ENCODE peak calls at places on chromosomes 16 and 17, in four cellular contexts. T, F, P and R are unnamed samples.

GRCh38 chr16:12225816-12226480 is 249.4 kb downstream of the SNX29 start:
- DNase-seq in P (no peak), F (peak; percentile 53), T (no peak), R (no peak)

GRCh38 chr16:10644092-10644491 is 50.6 kb downstream of the TEKT5 start:
- DNase-seq in T (no peak), F (no peak), P (no peak), R (no peak)

GRCh38 chr16:82192665-82193064 is 22.6 kb upstream of the MPHOSPH6 start:
- DNase-seq in T (no peak), F (peak; percentile 88), P (no peak), R (no peak)

GRCh38 chr16:57773019-57773418 is 29.3 kb downstream of the KIFC3 start:
- DNase-seq in F (no peak), P (no peak), T (no peak), R (no peak)

GRCh38 chr17:44279586-44280344 is 11.8 kb upstream of the SLC4A1 start:
- DNase-seq in P (peak; percentile 51), T (peak; percentile 80), F (peak; percentile 91), R (peak; percentile 66)

GRCh38 chr17:17749025-17749772 is 67.9 kb downstream of the RAI1 start:
- DNase-seq in P (no peak), T (no peak), F (no peak), R (no peak)

GRCh38 chr16:78437352-78437968 is 338.0 kb downstream of the WWOX start:
- DNase-seq in F (peak; percentile 1), P (peak; percentile 27), T (peak; percentile 80), R (no peak)

GRCh38 chr16:72961863-72962262 is 86.1 kb downstream of the ZFHX3 start:
- DNase-seq in T (no peak), F (no peak), P (no peak), R (no peak)

GRCh38 chr17:59160203-59161025 is 4.9 kb downstream of the PRR11 start:
- DNase-seq in F (no peak), P (no peak), T (no peak), R (no peak)

GRCh38 chr16:11128211-11129123 is 127.5 kb downstream of the SOCS1 start:
- DNase-seq in T (peak; percentile 72), P (no peak), F (peak; percentile 79), R (no peak)

GRCh38 chr16:81609323-81609892 is 164.8 kb downstream of the CMIP start:
- DNase-seq in F (no peak), P (no peak), T (no peak), R (no peak)

GRCh38 chr16:84635702-84636101 is 12.6 kb upstream of the KLHL36 start:
- DNase-seq in T (no peak), P (no peak), F (no peak), R (no peak)

GRCh38 chr16:25689137-25689836 is 2.5 kb upstream of the HS3ST4 start:
- DNase-seq in P (no peak), F (no peak), T (no peak), R (no peak)

GRCh38 chr16:73232555-73233422 is 184.9 kb upstream of the ZFHX3 start:
- DNase-seq in P (peak; percentile 92), F (peak; percentile 100), T (no peak), R (no peak)

GRCh38 chr16:69112285-69113129 is 7.1 kb downstream of the HAS3 start:
- DNase-seq in T (peak; percentile 78), P (peak; percentile 66), F (peak; percentile 25), R (no peak)

GRCh38 chr16:1378087-1378803 is 26.5 kb downstream of the GNPTG start:
- DNase-seq in F (no peak), P (no peak), T (no peak), R (no peak)

GRCh38 chr17:61799812-61800484 is 63.4 kb downstream of the BRIP1 start:
- DNase-seq in F (no peak), T (no peak), P (no peak), R (no peak)

GRCh38 chr17:8436169-8436932 is 667 bp downstream of the NDEL1 start:
- DNase-seq in P (peak; percentile 64), F (peak; percentile 56), T (peak; percentile 22), R (no peak)

GRCh38 chr16:58366247-58367031 is 25.8 kb upstream of the GINS3 start:
- DNase-seq in T (no peak), F (peak; percentile 65), P (peak; percentile 40), R (no peak)

GRCh38 chr17:18070861-18071340 is 16.8 kb upstream of the DRG2 start:
- DNase-seq in F (peak; percentile 61), P (no peak), T (peak; percentile 39), R (no peak)

GRCh38 chr17:30173649-30174048 is 57.0 kb downstream of the NSRP1 start:
- DNase-seq in P (no peak), T (no peak), F (no peak), R (peak; percentile 68)

DNA sequence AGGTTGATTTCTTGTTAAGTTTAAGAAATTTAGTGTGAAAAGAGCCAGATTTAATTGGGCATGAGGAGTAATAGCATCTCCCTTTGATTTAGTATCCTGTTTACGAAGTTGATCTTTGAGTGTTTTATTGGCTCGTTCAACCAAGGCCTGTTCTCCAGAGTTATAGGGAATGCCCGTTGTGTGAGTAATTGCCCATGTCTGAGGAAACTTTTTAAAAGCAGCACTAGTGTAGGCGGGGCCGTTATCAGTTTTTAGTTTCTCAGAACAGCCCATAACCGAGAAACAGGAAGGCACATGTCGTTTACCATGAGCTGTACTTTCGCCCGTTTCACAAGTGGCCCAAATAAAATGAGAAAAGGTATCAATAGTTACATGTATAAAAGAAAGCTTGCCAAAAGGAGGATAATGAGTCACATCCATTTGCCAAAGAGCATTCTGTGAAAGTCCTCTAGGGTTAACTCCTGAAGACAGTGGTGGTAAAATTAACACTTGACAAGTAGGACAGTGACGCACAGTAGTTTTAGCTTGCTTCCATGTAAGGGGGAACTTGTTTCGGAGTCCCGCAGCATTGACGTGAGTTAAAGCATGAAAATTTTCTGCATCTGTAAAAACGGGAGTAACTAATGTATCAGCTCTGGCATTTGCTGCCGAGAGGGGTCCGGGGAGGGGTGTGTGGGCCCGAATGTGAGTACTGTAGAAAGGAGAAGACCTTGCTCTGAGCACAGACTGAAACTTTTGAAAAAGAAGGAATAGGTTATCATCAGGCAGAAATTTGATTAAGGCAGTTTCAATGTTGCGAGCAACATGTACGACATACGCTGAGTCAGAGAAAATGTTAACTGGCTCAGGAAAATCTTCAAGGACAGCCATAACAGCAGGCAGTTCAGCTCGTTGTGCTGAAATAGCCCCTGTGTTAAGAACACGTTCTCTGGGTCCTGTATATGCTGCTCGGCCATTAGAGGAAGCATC is 18.5 kb upstream of the KCTD5 start:
- DNase-seq in F (no peak), T (no peak), P (no peak), R (no peak)
- TF ChIP-seq ELK1 in F (no peak), T (no peak), P (no peak), R (no peak)

GRCh38 chr16:55641430-55642056 is 14.2 kb upstream of the SLC6A2 start:
- DNase-seq in F (peak; percentile 51), T (no peak), P (no peak), R (no peak)

GRCh38 chr16:55643161-55643970 is 12.4 kb upstream of the SLC6A2 start:
- DNase-seq in P (peak; percentile 28), T (no peak), F (peak; percentile 12), R (no peak)

GRCh38 chr16:55640714-55641327 is 15.0 kb upstream of the SLC6A2 start:
- DNase-seq in T (no peak), F (no peak), P (no peak), R (no peak)

GRCh38 chr16:55645986-55646385 is 9.8 kb upstream of the SLC6A2 start:
- DNase-seq in F (no peak), P (no peak), T (no peak), R (no peak)

GRCh38 chr16:55642611-55643010 is 13.2 kb upstream of the SLC6A2 start:
- DNase-seq in F (no peak), T (no peak), P (no peak), R (no peak)
- TF ChIP-seq ELK1 in F (no peak), T (no peak), P (no peak), R (no peak)

GRCh38 chr17:71501716-71502115 is 619.1 kb upstream of the SOX9 start:
- DNase-seq in F (no peak), P (no peak), T (no peak), R (no peak)

GRCh38 chr17:71502443-71502842 is 618.4 kb upstream of the SOX9 start:
- DNase-seq in T (no peak), P (no peak), F (no peak), R (no peak)

GRCh38 chr17:71505981-71506380 is 614.8 kb upstream of the SOX9 start:
- DNase-seq in P (no peak), F (no peak), T (no peak), R (no peak)

GRCh38 chr17:71505200-71505599 is 615.6 kb upstream of the SOX9 start:
- DNase-seq in T (no peak), P (no peak), F (peak; percentile 85), R (no peak)

DNA sequence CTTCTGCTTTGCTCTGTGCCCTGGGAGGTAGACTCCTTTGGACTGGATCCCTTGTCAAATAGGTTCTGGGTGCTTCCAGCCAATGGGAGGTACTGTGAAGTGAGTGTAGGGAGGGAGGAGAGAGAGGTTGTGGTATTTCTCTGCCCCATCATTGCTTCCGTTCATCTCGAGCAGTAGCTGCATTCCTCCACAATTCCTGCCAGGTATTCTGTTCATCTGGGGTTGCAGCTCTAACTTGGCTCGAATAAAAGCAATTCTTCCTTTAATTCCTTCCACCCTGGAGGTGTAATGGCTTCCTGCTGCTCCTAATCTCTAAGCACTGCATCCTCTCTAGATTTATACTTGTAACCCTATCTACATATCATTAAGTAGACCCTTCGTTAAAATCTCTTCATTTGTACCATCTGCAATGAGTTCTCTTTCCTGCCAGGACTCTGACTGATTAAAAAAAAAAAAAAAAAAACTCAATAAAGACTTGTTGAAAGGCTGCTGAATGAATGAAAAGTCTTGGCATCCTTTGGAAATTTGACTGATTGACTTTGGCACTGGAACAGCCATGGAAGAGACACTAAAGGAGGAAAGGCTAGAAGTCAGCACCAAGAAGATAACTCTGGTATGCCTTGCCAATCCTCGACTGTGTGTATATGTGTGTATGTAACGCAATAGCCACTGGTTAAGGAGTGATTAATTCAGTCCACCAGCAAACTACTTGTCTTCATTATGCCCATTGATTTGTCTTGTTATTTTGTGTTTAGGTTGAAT is 616.9 kb upstream of the SOX9 start:
- DNase-seq in F (no peak), T (no peak), P (no peak), R (no peak)
- TF ChIP-seq ELK1 in F (no peak), T (no peak), P (no peak), R (no peak)

GRCh38 chr17:27340990-27341595 is 47.2 kb downstream of the WSB1 start:
- DNase-seq in F (no peak), T (no peak), P (no peak), R (no peak)

GRCh38 chr17:27339198-27339835 is 45.4 kb downstream of the WSB1 start:
- DNase-seq in P (no peak), T (no peak), F (no peak), R (peak; percentile 44)

GRCh38 chr17:27338536-27338985 is 44.6 kb downstream of the WSB1 start:
- DNase-seq in T (no peak), F (no peak), P (no peak), R (peak; percentile 66)

GRCh38 chr17:27340575-27340974 is 46.7 kb downstream of the WSB1 start:
- DNase-seq in T (no peak), P (no peak), F (no peak), R (no peak)

DNA sequence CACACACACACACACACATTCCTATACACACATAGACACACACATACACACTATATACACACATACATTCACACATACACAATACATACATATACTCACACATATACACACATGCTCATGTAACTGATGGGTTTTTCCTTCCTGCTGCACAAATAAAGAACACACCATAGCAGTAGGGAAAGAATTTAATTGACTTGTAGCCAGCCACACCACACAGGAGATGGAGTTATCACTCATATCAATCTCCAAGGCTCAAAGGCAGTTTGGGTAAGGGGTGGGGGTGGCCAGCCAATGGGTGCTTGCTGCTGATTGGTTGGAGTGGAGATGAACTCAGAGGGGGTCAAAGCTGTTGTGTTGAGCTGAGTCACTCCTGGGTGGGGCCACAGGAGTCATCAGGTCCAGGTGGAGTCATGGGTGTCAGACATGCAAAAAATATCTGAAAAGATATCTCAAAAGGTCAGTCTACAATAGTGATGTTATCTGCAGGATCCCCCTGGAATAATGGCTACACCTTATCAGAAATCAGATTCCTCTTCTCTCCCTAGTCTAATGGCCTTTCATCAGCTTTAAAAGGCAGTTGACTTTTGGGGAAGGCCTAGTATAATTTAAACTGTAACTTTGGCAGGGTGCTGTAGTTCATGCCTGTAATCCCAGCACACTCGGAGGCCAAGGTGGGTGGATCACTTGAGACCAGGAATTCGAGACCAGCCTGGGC is 46.1 kb downstream of the WSB1 start:
- DNase-seq in P (peak; percentile 88), T (peak; percentile 88), F (no peak), R (no peak)
- TF ChIP-seq ELK1 in P (no peak), T (no peak), F (no peak), R (no peak)